ENCODE peak calls at places on chromosome 11, in seven cellular contexts. P, E, G, S, A, J and Y are unnamed samples.

GRCh38 chr11:85947431-85948272 is 92.5 kb downstream of the CCDC83 start:
- DNase-seq in P (no peak), E (no peak), G (no peak), S (no peak), A (peak), J (peak), Y (no peak)

GRCh38 chr11:65654375-65655349 is 8.1 kb downstream of the RELA start:
- DNase-seq in P (peak), E (no peak), G (peak), S (no peak), A (no peak), J (peak), Y (no peak)

GRCh38 chr11:73344191-73344607 is 32.0 kb upstream of the RELT start:
- DNase-seq in P (no peak), E (no peak), G (peak), S (no peak), A (no peak), J (peak), Y (no peak)

GRCh38 chr11:122516686-122517085 is 138.8 kb upstream of the UBASH3B start:
- DNase-seq in P (no peak), E (no peak), G (no peak), S (no peak), A (no peak), J (no peak), Y (no peak)

GRCh38 chr11:92980291-92980690 is 10.8 kb downstream of the MTNR1B start:
- DNase-seq in P (no peak), E (no peak), G (no peak), S (no peak), A (no peak), J (no peak), Y (no peak)

GRCh38 chr11:92972248-92972647 is 2.8 kb downstream of the MTNR1B start:
- DNase-seq in P (no peak), E (no peak), G (no peak), S (no peak), A (no peak), J (no peak), Y (no peak)

GRCh38 chr11:73353422-73353821 is 22.8 kb upstream of the RELT start:
- DNase-seq in P (no peak), E (no peak), G (no peak), S (no peak), A (no peak), J (no peak), Y (no peak)

GRCh38 chr11:11028017-11028692 is 170.3 kb upstream of the ZBED5 start:
- DNase-seq in P (peak), E (peak), G (peak), S (peak), A (peak), J (peak), Y (peak)

GRCh38 chr11:110808291-110808690 is 96.1 kb upstream of the ARHGAP20 start:
- DNase-seq in P (no peak), E (no peak), G (no peak), S (no peak), A (no peak), J (no peak), Y (no peak)

GRCh38 chr11:117199916-117200812 is 994 bp downstream of the TAGLN start:
- DNase-seq in P (no peak), E (no peak), G (no peak), S (no peak), A (no peak), J (no peak), Y (no peak)

GRCh38 chr11:117584056-117584830 is 212.8 kb downstream of the DSCAML1 start:
- DNase-seq in P (no peak), E (no peak), G (no peak), S (no peak), A (no peak), J (no peak), Y (no peak)

DNA sequence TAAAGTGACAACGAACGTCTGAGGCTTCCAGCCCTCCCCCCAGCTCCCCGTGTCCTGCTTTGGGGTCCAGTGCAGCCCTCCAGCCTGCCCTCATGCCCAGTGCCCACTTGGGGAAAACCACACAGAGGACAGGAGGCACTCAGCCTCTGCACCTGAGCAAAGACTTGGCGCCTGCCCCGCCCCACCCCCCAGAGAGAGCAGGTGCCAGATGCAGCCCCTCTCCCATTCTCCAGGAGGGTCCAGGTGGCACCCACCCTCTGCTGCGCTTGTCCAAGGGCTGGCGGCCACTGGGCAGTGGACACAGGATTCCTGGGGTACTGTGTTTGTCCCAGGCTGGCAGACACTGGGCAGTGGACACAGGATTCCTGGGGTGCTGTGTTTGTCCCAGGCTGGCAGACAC is 15.7 kb downstream of the RNH1 start:
- DNase-seq in P (no peak), E (no peak), G (no peak), S (no peak), A (no peak), J (no peak), Y (no peak)
- H3K4me3 ChIP-seq in P (no peak), E (no peak), G (no peak), S (no peak), A (no peak), J (no peak), Y (no peak)

DNA sequence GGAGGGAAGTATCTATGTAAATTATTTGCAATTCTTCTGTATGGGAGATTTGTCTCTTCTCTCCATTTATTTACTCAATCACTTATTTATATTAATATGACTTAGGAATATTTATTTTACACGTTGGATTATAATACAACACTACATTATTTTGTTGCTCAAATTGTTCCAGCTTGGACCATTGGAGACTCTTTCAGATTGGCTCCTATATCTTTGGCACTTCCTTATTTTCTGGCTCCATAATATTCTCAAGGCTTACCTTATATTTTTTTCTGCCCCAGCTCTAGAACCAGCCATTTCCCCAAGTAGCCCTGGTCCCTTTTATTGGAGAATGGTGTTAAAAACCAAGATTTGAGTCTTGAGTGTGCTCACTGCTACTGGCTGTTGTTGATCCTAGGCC is 101.9 kb downstream of the LRRC32 start:
- DNase-seq in P (no peak), E (no peak), G (no peak), S (no peak), A (no peak), J (no peak), Y (no peak)
- H3K4me3 ChIP-seq in P (no peak), E (no peak), G (no peak), S (no peak), A (no peak), J (no peak), Y (no peak)

GRCh38 chr11:74981888-74982287 is 6.8 kb upstream of the NEU3 start:
- DNase-seq in P (no peak), E (no peak), G (no peak), S (no peak), A (no peak), J (no peak), Y (no peak)

GRCh38 chr11:74980627-74981026 is 8.1 kb upstream of the NEU3 start:
- DNase-seq in P (no peak), E (no peak), G (no peak), S (no peak), A (no peak), J (no peak), Y (no peak)

DNA sequence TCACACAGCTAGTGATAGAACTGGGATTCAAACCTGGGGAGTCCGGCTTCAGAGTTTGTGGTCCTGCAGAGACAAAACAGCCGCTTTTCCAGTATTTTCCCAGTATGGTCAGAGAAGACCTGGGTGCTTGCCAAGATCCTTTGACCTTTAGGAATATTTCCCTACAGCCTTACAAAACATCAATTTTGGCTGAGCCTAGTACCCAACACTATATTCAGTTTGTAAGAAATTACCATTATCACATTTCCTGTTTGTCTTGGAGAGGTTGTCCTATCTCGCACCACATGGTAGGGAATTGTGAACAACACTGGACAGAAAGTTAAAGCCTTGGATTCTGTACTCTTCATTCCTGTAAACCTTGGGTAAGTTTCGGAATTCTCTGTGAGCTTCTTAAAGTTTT is 10.7 kb upstream of the NEU3 start:
- DNase-seq in P (no peak), E (no peak), G (no peak), S (no peak), A (no peak), J (no peak), Y (no peak)
- H3K4me3 ChIP-seq in P (no peak), E (no peak), G (no peak), S (no peak), A (no peak), J (no peak), Y (no peak)

DNA sequence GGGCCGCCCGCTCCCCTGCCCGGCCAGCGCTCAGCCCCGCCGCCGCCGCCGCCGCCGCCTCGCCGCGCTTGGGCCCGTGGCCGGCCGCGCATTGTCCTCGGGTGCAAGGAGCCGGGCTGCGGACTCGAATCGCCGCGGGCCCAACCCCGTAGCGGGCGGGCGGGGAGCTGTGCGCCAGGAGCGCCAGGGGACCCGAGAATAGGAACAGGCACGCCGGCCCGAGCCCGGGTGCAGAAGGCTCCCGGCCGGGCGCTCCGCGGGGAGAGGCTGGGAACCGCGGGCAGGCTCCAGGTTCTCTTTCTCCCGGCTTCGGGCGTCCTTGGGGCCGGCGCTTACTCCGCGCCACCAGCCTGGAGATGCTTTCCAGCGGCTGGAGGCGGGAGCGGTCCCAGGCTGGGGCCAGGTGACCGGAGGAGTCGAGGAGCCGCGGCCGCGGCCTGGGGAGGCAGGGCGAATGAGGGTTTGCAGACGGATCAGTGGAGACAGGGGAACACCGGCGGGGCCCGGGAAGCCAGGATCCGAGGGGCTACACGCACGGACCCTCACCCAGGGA is 636 bp downstream of the PKNOX2 start:
- DNase-seq in P (no peak), E (peak), G (no peak), S (no peak), A (peak), J (no peak), Y (no peak)
- H3K4me3 ChIP-seq in P (peak), E (peak), G (peak), S (peak), A (peak), J (peak), Y (peak)

DNA sequence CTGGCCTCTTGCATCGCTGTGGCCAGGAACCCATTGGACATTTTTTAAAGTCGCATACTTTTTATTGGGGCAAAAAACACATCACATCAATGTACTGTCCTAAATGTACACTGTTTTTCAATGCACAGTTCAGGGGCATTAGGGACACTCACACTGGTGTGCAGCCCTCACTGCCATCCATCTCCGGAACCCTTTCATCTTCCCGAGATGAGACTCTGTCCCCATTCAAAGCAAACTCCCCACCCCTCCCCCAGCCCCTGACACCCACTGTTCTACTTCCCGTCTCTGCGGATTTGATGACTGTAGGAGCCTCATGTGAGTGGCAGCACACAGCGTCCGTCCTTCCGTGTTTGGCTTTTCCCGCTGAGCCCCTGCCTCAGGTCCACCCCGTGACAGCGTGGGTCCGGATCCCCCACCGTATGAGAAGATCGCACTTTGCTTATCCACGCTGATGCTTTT is 41.8 kb upstream of the TH start:
- DNase-seq in P (no peak), E (peak), G (peak), S (peak), A (no peak), J (no peak), Y (peak)
- H3K4me3 ChIP-seq in P (no peak), E (no peak), G (no peak), S (peak), A (no peak), J (no peak), Y (no peak)

GRCh38 chr11:27722117-27722844 is 22.0 kb upstream of the BDNF start:
- DNase-seq in P (peak), E (no peak), G (no peak), S (no peak), A (peak), J (no peak), Y (no peak)

GRCh38 chr11:27722945-27723344 is 22.7 kb upstream of the BDNF start:
- DNase-seq in P (no peak), E (no peak), G (no peak), S (no peak), A (no peak), J (no peak), Y (no peak)

GRCh38 chr11:27720277-27720830 is 20.1 kb upstream of the BDNF start:
- DNase-seq in P (peak), E (no peak), G (no peak), S (no peak), A (peak), J (no peak), Y (no peak)

GRCh38 chr11:27719575-27719925 is 19.3 kb upstream of the BDNF start:
- DNase-seq in P (no peak), E (no peak), G (no peak), S (no peak), A (no peak), J (no peak), Y (no peak)

GRCh38 chr11:27721505-27722116 is 21.4 kb upstream of the BDNF start:
- DNase-seq in P (no peak), E (no peak), G (no peak), S (no peak), A (no peak), J (no peak), Y (no peak)
- H3K4me3 ChIP-seq in P (peak), E (peak), G (no peak), S (no peak), A (peak), J (no peak), Y (no peak)